ENCODE peak calls at places on chromosomes 1 and 21, in nine cellular contexts. M is MG63, T is AG09309, E is GM12865, J is epithelial cell of esophagus, U is right cardiac atrium, X is MM.1S, Z is psoas muscle, N is brain microvascular endothelial cell. R is an unnamed sample.

GRCh38 chr1:63877816-63878215 is 104.0 kb downstream of the ROR1 start:
- DNase-seq in M (peak; percentile 17), T (no peak), E (no peak), J (peak; percentile 62), U (no peak), X (no peak), Z (no peak), N (peak; percentile 53), R (peak; percentile 67)

GRCh38 chr1:210882414-210883221 is 251.3 kb downstream of the KCNH1 start:
- DNase-seq in M (no peak), T (peak; percentile 27), E (no peak), J (peak; percentile 80), U (no peak), X (no peak), Z (no peak), N (peak; percentile 3), R (peak; percentile 18)

GRCh38 chr1:194431121-194431520 is 1244.7 kb upstream of the B3GALT2 start:
- DNase-seq in M (no peak), T (no peak), E (no peak), J (no peak), U (no peak), X (no peak), Z (no peak), N (no peak), R (no peak)

GRCh38 chr1:181660621-181661020 is 177.3 kb downstream of the CACNA1E start:
- DNase-seq in M (no peak), T (no peak), E (no peak), J (no peak), U (no peak), X (no peak), Z (no peak), N (no peak), R (no peak)

GRCh38 chr1:226457307-226457712 is 49.4 kb upstream of the PARP1 start:
- DNase-seq in M (no peak), T (no peak), E (peak; percentile 14), J (no peak), U (no peak), X (no peak), Z (no peak), N (peak; percentile 3), R (no peak)

GRCh38 chr21:39788383-39788782 is 43.4 kb downstream of the IGSF5 start:
- DNase-seq in M (peak; percentile 90), T (peak; percentile 38), E (no peak), J (peak; percentile 52), U (peak; percentile 80), X (peak; percentile 51), Z (peak; percentile 67), N (peak; percentile 23), R (peak; percentile 96)

GRCh38 chr1:76141898-76142297 is 67.4 kb downstream of the ST6GALNAC3 start:
- DNase-seq in M (no peak), T (no peak), E (no peak), J (no peak), U (no peak), X (no peak), Z (no peak), N (no peak), R (no peak)

GRCh38 chr1:225754940-225755635 is 22.5 kb upstream of the SRP9 start:
- DNase-seq in M (peak; percentile 84), T (peak; percentile 88), E (no peak), J (peak; percentile 40), U (peak; percentile 79), X (no peak), Z (no peak), N (peak; percentile 77), R (peak; percentile 36)

GRCh38 chr1:209802117-209802779 is 3.7 kb downstream of the IRF6 start:
- DNase-seq in M (no peak), T (no peak), E (no peak), J (peak; percentile 57), U (no peak), X (no peak), Z (no peak), N (no peak), R (peak; percentile 45)

GRCh38 chr1:60130703-60131102 is 57.1 kb upstream of the C1orf87 start:
- DNase-seq in M (no peak), T (no peak), E (no peak), J (peak; percentile 41), U (no peak), X (no peak), Z (no peak), N (no peak), R (no peak)

GRCh38 chr1:36486436-36487335 is 4.0 kb upstream of the CSF3R start:
- DNase-seq in M (no peak), T (no peak), E (peak; percentile 41), J (peak; percentile 49), U (peak; percentile 44), X (no peak), Z (no peak), N (no peak), R (peak; percentile 93)

GRCh38 chr1:99465176-99465900 is 180.6 kb upstream of the PALMD start:
- DNase-seq in M (peak; percentile 60), T (peak; percentile 92), E (no peak), J (peak; percentile 63), U (no peak), X (no peak), Z (no peak), N (peak; percentile 61), R (peak; percentile 92)

GRCh38 chr1:203704120-203704519 is 60.9 kb upstream of the LAX1 start:
- DNase-seq in M (no peak), T (no peak), E (no peak), J (no peak), U (no peak), X (no peak), Z (no peak), N (no peak), R (no peak)

GRCh38 chr1:114078116-114078515 is 75.6 kb downstream of the SYT6 start:
- DNase-seq in M (no peak), T (no peak), E (no peak), J (no peak), U (no peak), X (no peak), Z (no peak), N (no peak), R (no peak)

GRCh38 chr1:9267827-9268581 is 24.7 kb upstream of the SPSB1 start:
- DNase-seq in M (no peak), T (no peak), E (no peak), J (no peak), U (no peak), X (no peak), Z (peak; percentile 27), N (no peak), R (no peak)

GRCh38 chr1:234520908-234521801 is 42.2 kb upstream of the TARBP1 start:
- DNase-seq in M (no peak), T (no peak), E (no peak), J (no peak), U (no peak), X (no peak), Z (no peak), N (no peak), R (no peak)
- H3K4me3 ChIP-seq in M (no peak overlapping the region), T (no peak overlapping the region), E (no peak overlapping the region), J (no peak overlapping the region), U (no peak overlapping the region), X (no peak overlapping the region), Z (no peak overlapping the region), N (no peak overlapping the region), R (no peak overlapping the region)

DNA sequence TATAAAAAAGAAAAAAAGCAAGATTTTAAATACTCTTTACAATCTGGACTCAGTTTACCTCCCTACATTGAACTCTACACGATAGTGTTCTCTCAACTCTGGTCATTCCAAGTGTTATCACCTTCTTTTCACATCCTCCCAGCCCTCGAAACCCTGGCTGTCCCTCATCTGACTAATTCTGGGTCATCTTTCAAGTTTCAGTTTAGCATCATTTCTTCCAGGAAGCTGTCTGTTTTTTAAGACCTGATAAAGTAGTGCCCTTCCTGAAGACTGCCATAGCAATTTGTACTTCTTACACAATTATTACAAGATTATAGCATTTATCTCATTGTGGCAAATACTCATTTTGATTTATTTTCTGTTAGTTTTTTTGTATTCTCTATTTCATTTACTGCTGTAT is 1.2 kb downstream of the ALG14 start:
- DNase-seq in M (no peak), T (no peak), E (no peak), J (no peak), U (no peak), X (no peak), Z (no peak), N (no peak), R (no peak)
- H3K4me3 ChIP-seq in M (peak overlapping the region; percentile 96), T (no peak overlapping the region), E (peak overlapping the region; percentile 80), J (no peak overlapping the region), U (peak overlapping the region; percentile 87), X (peak overlapping the region; percentile 86), Z (peak overlapping the region; percentile 78), N (no peak overlapping the region), R (no peak overlapping the region)

DNA sequence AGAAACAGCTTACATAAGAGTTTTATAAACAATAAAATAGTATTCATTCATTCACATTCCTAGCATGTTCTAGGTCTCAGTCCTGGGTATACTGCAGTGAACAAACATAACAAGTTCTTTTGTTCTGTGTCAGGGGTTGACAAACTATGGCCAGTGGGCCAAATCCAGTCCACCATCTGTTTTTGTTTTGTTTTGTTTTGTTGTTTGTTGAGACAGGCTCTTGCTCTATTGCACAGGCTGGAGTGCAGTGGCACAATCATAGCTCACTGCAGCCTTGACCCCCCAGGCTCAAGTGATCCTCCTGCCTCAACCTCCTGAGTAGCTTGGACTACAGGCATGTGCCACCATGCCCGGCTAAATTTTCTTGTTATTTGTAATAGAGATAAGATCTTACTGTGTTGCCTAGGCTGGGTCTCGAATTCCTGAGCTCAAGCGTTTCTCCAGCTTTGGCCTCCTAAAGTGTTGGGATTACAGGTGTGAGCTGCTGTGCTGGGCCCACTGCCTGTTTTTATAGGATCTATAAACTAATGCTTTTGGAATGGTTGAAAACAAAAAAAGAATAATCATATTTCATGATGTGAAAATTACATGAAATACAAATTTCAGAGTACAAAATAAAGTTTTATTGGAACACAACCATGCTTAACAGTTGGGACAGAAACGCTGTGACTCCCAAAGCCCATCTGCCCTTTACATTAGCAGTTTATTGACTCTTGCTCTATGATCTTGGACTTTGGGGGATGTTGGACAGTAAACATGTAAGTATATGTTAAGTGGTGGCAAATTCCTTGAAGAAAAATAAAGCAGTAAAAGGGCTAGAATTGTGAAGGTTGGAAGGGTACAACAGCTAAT is 17.9 kb downstream of the CAPZA1 start:
- DNase-seq in M (no peak), T (no peak), E (no peak), J (peak; percentile 53), U (no peak), X (no peak), Z (no peak), N (peak; percentile 11), R (peak; percentile 81)
- H3K4me3 ChIP-seq in M (no peak overlapping the region), T (no peak overlapping the region), E (no peak overlapping the region), J (no peak overlapping the region), U (no peak overlapping the region), X (no peak overlapping the region), Z (no peak overlapping the region), N (no peak overlapping the region), R (no peak overlapping the region)

DNA sequence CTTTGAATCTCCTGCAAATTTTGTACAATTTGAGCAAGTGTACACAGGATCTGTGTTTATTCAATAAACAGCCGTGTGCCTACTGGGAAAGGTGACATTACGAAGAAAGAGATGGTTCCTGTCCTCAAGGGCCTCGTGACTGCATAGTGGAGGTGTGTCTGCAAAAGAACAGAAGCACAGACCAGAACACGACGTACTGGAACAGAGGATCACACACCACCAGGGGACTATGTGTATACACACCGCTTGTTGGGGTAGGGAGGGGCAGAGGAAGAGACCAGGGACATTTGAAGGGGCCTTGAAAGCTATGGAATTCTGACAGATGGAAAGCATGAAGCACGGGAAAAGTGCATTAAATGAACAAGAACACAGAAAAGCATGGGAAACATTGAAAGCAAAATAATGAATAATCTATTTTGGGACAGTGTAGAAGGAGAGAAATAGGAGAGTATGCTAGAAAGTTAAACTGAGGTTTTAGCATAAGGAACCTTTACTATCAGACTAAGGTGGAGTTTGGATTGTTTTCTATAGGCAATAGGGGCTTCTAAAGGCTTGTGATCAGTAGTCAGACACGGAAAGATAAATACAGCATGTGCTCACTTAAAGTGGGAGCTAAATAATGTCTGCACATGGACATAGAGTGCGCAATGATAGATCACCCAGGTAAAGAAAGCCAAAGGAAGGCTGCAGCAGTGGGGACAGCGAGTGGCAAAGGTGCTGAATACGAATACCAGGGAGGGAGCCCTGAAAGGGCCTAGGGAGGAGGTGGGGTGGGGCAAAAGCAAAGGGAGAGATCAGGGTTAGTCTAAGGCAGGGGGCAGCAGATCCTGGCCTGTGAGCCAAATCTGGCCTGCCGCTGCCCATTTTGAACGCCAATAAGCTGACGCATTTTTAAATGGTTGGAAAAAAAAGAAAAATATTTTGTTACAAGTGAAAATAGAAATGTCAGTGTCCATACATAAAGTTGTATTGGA is 11.0 kb downstream of the JAK1 start:
- DNase-seq in M (no peak), T (no peak), E (no peak), J (no peak), U (no peak), X (no peak), Z (no peak), N (no peak), R (no peak)
- H3K4me3 ChIP-seq in M (no peak overlapping the region), T (no peak overlapping the region), E (no peak overlapping the region), J (no peak overlapping the region), U (no peak overlapping the region), X (no peak overlapping the region), Z (no peak overlapping the region), N (no peak overlapping the region), R (no peak overlapping the region)

R was measured in trophoblast cell.